ENCODE peak calls at places on chromosomes 7 and 10, in six cellular contexts. One of them, this sample, is unnamed.

GRCh38 chr7:141742229-141742628 is 4.1 kb downstream of the SSBP1 start:
- DNase-seq in naive thymus-derived CD4-positive, alpha-beta T cell: no peak
- DNase-seq in uterus: no peak
- DNase-seq in astrocyte of the cerebellum: no peak
- DNase-seq in endodermal cell: no peak
- DNase-seq in A549: no peak
- DNase-seq in this sample: no peak

GRCh38 chr10:6530211-6530840 is 49.8 kb downstream of the PRKCQ start:
- DNase-seq in A549: no peak
- DNase-seq in astrocyte of the cerebellum: no peak
- DNase-seq in endodermal cell: no peak
- DNase-seq in naive thymus-derived CD4-positive, alpha-beta T cell: peak; percentile 89
- DNase-seq in uterus: peak; percentile 19
- DNase-seq in this sample: no peak

GRCh38 chr7:52413051-52413450 is 622.4 kb upstream of the POM121L12 start:
- DNase-seq in uterus: no peak
- DNase-seq in endodermal cell: no peak
- DNase-seq in naive thymus-derived CD4-positive, alpha-beta T cell: no peak
- DNase-seq in astrocyte of the cerebellum: no peak
- DNase-seq in A549: no peak
- DNase-seq in this sample: no peak

GRCh38 chr10:10418397-10418796 is 599.3 kb upstream of the CELF2 start:
- DNase-seq in endodermal cell: no peak
- DNase-seq in naive thymus-derived CD4-positive, alpha-beta T cell: peak; percentile 2
- DNase-seq in uterus: no peak
- DNase-seq in A549: no peak
- DNase-seq in astrocyte of the cerebellum: no peak
- DNase-seq in this sample: no peak

GRCh38 chr10:114881916-114882315 is 56.1 kb upstream of the TRUB1 start:
- DNase-seq in A549: no peak
- DNase-seq in naive thymus-derived CD4-positive, alpha-beta T cell: no peak
- DNase-seq in astrocyte of the cerebellum: no peak
- DNase-seq in uterus: no peak
- DNase-seq in endodermal cell: peak; percentile 65
- DNase-seq in this sample: peak; percentile 79

GRCh38 chr7:68706291-68706690 is 892.0 kb upstream of the AUTS2 start:
- DNase-seq in uterus: no peak
- DNase-seq in A549: peak; percentile 98
- DNase-seq in naive thymus-derived CD4-positive, alpha-beta T cell: no peak
- DNase-seq in endodermal cell: no peak
- DNase-seq in astrocyte of the cerebellum: peak; percentile 93
- DNase-seq in this sample: no peak

GRCh38 chr7:25235471-25235870 is 7.2 kb upstream of the NPVF start:
- DNase-seq in naive thymus-derived CD4-positive, alpha-beta T cell: no peak
- DNase-seq in endodermal cell: no peak
- DNase-seq in astrocyte of the cerebellum: no peak
- DNase-seq in uterus: no peak
- DNase-seq in A549: no peak
- DNase-seq in this sample: no peak

GRCh38 chr7:116025098-116025809 is 5.3 kb downstream of the TFEC start:
- DNase-seq in endodermal cell: no peak
- DNase-seq in astrocyte of the cerebellum: no peak
- DNase-seq in naive thymus-derived CD4-positive, alpha-beta T cell: no peak
- DNase-seq in A549: no peak
- DNase-seq in uterus: no peak
- DNase-seq in this sample: peak; percentile 55

GRCh38 chr10:50993817-50994251 is 80.5 kb upstream of the PRKG1 start:
- DNase-seq in uterus: no peak
- DNase-seq in A549: no peak
- DNase-seq in astrocyte of the cerebellum: no peak
- DNase-seq in naive thymus-derived CD4-positive, alpha-beta T cell: no peak
- DNase-seq in endodermal cell: no peak
- DNase-seq in this sample: peak; percentile 74

GRCh38 chr7:69577221-69577620 is 21.1 kb upstream of the AUTS2 start:
- DNase-seq in A549: no peak
- DNase-seq in astrocyte of the cerebellum: peak; percentile 75
- DNase-seq in uterus: no peak
- DNase-seq in naive thymus-derived CD4-positive, alpha-beta T cell: no peak
- DNase-seq in endodermal cell: no peak
- DNase-seq in this sample: no peak

GRCh38 chr10:51950371-51950995 is 251.1 kb upstream of the CSTF2T start:
- DNase-seq in astrocyte of the cerebellum: no peak
- DNase-seq in endodermal cell: no peak
- DNase-seq in A549: no peak
- DNase-seq in naive thymus-derived CD4-positive, alpha-beta T cell: no peak
- DNase-seq in uterus: peak; percentile 24
- DNase-seq in this sample: no peak

GRCh38 chr7:33880787-33881186 is 24.6 kb upstream of the BMPER start:
- DNase-seq in naive thymus-derived CD4-positive, alpha-beta T cell: no peak
- DNase-seq in uterus: no peak
- DNase-seq in endodermal cell: no peak
- DNase-seq in astrocyte of the cerebellum: peak; percentile 76
- DNase-seq in A549: no peak
- DNase-seq in this sample: peak; percentile 73

GRCh38 chr10:10734356-10735064 is 283.2 kb upstream of the CELF2 start:
- DNase-seq in endodermal cell: no peak
- DNase-seq in astrocyte of the cerebellum: no peak
- DNase-seq in A549: no peak
- DNase-seq in uterus: no peak
- DNase-seq in naive thymus-derived CD4-positive, alpha-beta T cell: no peak
- DNase-seq in this sample: no peak

GRCh38 chr10:2081501-2081900 is 344.2 kb upstream of the ADARB2 start:
- DNase-seq in uterus: no peak
- DNase-seq in endodermal cell: peak; percentile 87
- DNase-seq in naive thymus-derived CD4-positive, alpha-beta T cell: no peak
- DNase-seq in astrocyte of the cerebellum: no peak
- DNase-seq in A549: peak; percentile 1
- DNase-seq in this sample: no peak

GRCh38 chr7:99380032-99380822 is 5.7 kb downstream of the ARPC1B start:
- DNase-seq in astrocyte of the cerebellum: no peak
- DNase-seq in uterus: no peak
- DNase-seq in endodermal cell: no peak
- DNase-seq in A549: no peak
- DNase-seq in naive thymus-derived CD4-positive, alpha-beta T cell: peak; percentile 27
- DNase-seq in this sample: no peak

GRCh38 chr10:111455776-111456426 is 379.1 kb downstream of the ADRA2A start:
- DNase-seq in naive thymus-derived CD4-positive, alpha-beta T cell: no peak
- DNase-seq in endodermal cell: no peak
- DNase-seq in uterus: no peak
- DNase-seq in A549: no peak
- DNase-seq in astrocyte of the cerebellum: no peak
- DNase-seq in this sample: no peak

GRCh38 chr10:5976689-5977470 is 463 bp downstream of the IL15RA start:
- DNase-seq in A549: peak; percentile 55
- DNase-seq in endodermal cell: peak; percentile 83
- DNase-seq in uterus: peak; percentile 66
- DNase-seq in astrocyte of the cerebellum: no peak
- DNase-seq in naive thymus-derived CD4-positive, alpha-beta T cell: peak; percentile 21
- DNase-seq in this sample: peak; percentile 5

GRCh38 chr10:16384064-16384463 is 52.7 kb upstream of the PTER start:
- DNase-seq in endodermal cell: no peak
- DNase-seq in naive thymus-derived CD4-positive, alpha-beta T cell: no peak
- DNase-seq in uterus: no peak
- DNase-seq in A549: no peak
- DNase-seq in astrocyte of the cerebellum: no peak
- DNase-seq in this sample: no peak

GRCh38 chr7:105649727-105650381 is 68.6 kb upstream of the EFCAB10 start:
- DNase-seq in A549: peak; percentile 26
- DNase-seq in naive thymus-derived CD4-positive, alpha-beta T cell: no peak
- DNase-seq in astrocyte of the cerebellum: no peak
- DNase-seq in uterus: no peak
- DNase-seq in endodermal cell: no peak
- DNase-seq in this sample: peak; percentile 39

GRCh38 chr10:132369636-132370185 is 27.3 kb upstream of the PWWP2B start:
- DNase-seq in endodermal cell: no peak
- DNase-seq in A549: no peak
- DNase-seq in astrocyte of the cerebellum: no peak
- DNase-seq in uterus: no peak
- DNase-seq in naive thymus-derived CD4-positive, alpha-beta T cell: no peak
- DNase-seq in this sample: no peak

GRCh38 chr10:74190494-74190893 is 39.5 kb downstream of the ADK start:
- DNase-seq in A549: no peak
- DNase-seq in endodermal cell: no peak
- DNase-seq in astrocyte of the cerebellum: no peak
- DNase-seq in naive thymus-derived CD4-positive, alpha-beta T cell: no peak
- DNase-seq in uterus: no peak
- DNase-seq in this sample: no peak

GRCh38 chr10:100571069-100571817 is 35.5 kb downstream of the HIF1AN start:
- DNase-seq in A549: no peak
- DNase-seq in astrocyte of the cerebellum: no peak
- DNase-seq in uterus: no peak
- DNase-seq in naive thymus-derived CD4-positive, alpha-beta T cell: no peak
- DNase-seq in endodermal cell: no peak
- DNase-seq in this sample: no peak
- H3K4me3 ChIP-seq in A549: no peak overlapping the region
- H3K4me3 ChIP-seq in astrocyte of the cerebellum: no peak overlapping the region
- H3K4me3 ChIP-seq in uterus: no peak overlapping the region
- H3K4me3 ChIP-seq in naive thymus-derived CD4-positive, alpha-beta T cell: no peak overlapping the region
- H3K4me3 ChIP-seq in endodermal cell: no peak overlapping the region
- H3K4me3 ChIP-seq in this sample: no peak overlapping the region

GRCh38 chr7:130151591-130152269 is 53.5 kb downstream of the TMEM209 start:
- DNase-seq in naive thymus-derived CD4-positive, alpha-beta T cell: peak; percentile 39
- DNase-seq in uterus: no peak
- DNase-seq in endodermal cell: no peak
- DNase-seq in A549: peak; percentile 29
- DNase-seq in astrocyte of the cerebellum: no peak
- DNase-seq in this sample: no peak
- H3K4me3 ChIP-seq in naive thymus-derived CD4-positive, alpha-beta T cell: no peak overlapping the region
- H3K4me3 ChIP-seq in uterus: no peak overlapping the region
- H3K4me3 ChIP-seq in endodermal cell: no peak overlapping the region
- H3K4me3 ChIP-seq in A549: no peak overlapping the region
- H3K4me3 ChIP-seq in astrocyte of the cerebellum: no peak overlapping the region
- H3K4me3 ChIP-seq in this sample: no peak overlapping the region

GRCh38 chr10:13439313-13439712 is 89.5 kb downstream of the BEND7 start:
- DNase-seq in A549: no peak
- DNase-seq in endodermal cell: no peak
- DNase-seq in uterus: no peak
- DNase-seq in astrocyte of the cerebellum: no peak
- DNase-seq in naive thymus-derived CD4-positive, alpha-beta T cell: no peak
- DNase-seq in this sample: no peak
- H3K4me3 ChIP-seq in A549: no peak overlapping the region
- H3K4me3 ChIP-seq in endodermal cell: no peak overlapping the region
- H3K4me3 ChIP-seq in uterus: no peak overlapping the region
- H3K4me3 ChIP-seq in astrocyte of the cerebellum: peak overlapping the region; percentile 32
- H3K4me3 ChIP-seq in naive thymus-derived CD4-positive, alpha-beta T cell: no peak overlapping the region
- H3K4me3 ChIP-seq in this sample: no peak overlapping the region

GRCh38 chr10:13659887-13660544 is 73.3 kb downstream of the PRPF18 start:
- DNase-seq in uterus: peak; percentile 76
- DNase-seq in endodermal cell: peak; percentile 84
- DNase-seq in naive thymus-derived CD4-positive, alpha-beta T cell: peak; percentile 74
- DNase-seq in A549: peak; percentile 27
- DNase-seq in astrocyte of the cerebellum: peak; percentile 58
- DNase-seq in this sample: peak; percentile 58
- H3K4me3 ChIP-seq in uterus: no peak overlapping the region
- H3K4me3 ChIP-seq in endodermal cell: no peak overlapping the region
- H3K4me3 ChIP-seq in naive thymus-derived CD4-positive, alpha-beta T cell: no peak overlapping the region
- H3K4me3 ChIP-seq in A549: no peak overlapping the region
- H3K4me3 ChIP-seq in astrocyte of the cerebellum: no peak overlapping the region
- H3K4me3 ChIP-seq in this sample: no peak overlapping the region

GRCh38 chr10:48495282-48496045 is 109.4 kb downstream of the ARHGAP22 start:
- DNase-seq in endodermal cell: no peak
- DNase-seq in uterus: no peak
- DNase-seq in naive thymus-derived CD4-positive, alpha-beta T cell: no peak
- DNase-seq in A549: no peak
- DNase-seq in astrocyte of the cerebellum: no peak
- DNase-seq in this sample: no peak

GRCh38 chr10:48496105-48496830 is 108.6 kb downstream of the ARHGAP22 start:
- DNase-seq in endodermal cell: no peak
- DNase-seq in A549: no peak
- DNase-seq in astrocyte of the cerebellum: no peak
- DNase-seq in naive thymus-derived CD4-positive, alpha-beta T cell: no peak
- DNase-seq in uterus: no peak
- DNase-seq in this sample: no peak

GRCh38 chr10:48497965-48498770 is 106.7 kb downstream of the ARHGAP22 start:
- DNase-seq in naive thymus-derived CD4-positive, alpha-beta T cell: no peak
- DNase-seq in astrocyte of the cerebellum: no peak
- DNase-seq in endodermal cell: no peak
- DNase-seq in uterus: no peak
- DNase-seq in A549: no peak
- DNase-seq in this sample: no peak

GRCh38 chr10:48498940-48499510 is 105.8 kb downstream of the ARHGAP22 start:
- DNase-seq in astrocyte of the cerebellum: no peak
- DNase-seq in naive thymus-derived CD4-positive, alpha-beta T cell: no peak
- DNase-seq in uterus: no peak
- DNase-seq in endodermal cell: no peak
- DNase-seq in A549: no peak
- DNase-seq in this sample: no peak

GRCh38 chr10:48496831-48497792 is 107.8 kb downstream of the ARHGAP22 start:
- DNase-seq in astrocyte of the cerebellum: peak; percentile 39
- DNase-seq in uterus: no peak
- DNase-seq in endodermal cell: no peak
- DNase-seq in A549: no peak
- DNase-seq in naive thymus-derived CD4-positive, alpha-beta T cell: no peak
- DNase-seq in this sample: peak; percentile 37
- H3K4me3 ChIP-seq in astrocyte of the cerebellum: no peak overlapping the region
- H3K4me3 ChIP-seq in uterus: no peak overlapping the region
- H3K4me3 ChIP-seq in endodermal cell: no peak overlapping the region
- H3K4me3 ChIP-seq in A549: no peak overlapping the region
- H3K4me3 ChIP-seq in naive thymus-derived CD4-positive, alpha-beta T cell: no peak overlapping the region
- H3K4me3 ChIP-seq in this sample: no peak overlapping the region

GRCh38 chr10:43596546-43596945 is 9.7 kb upstream of the ZNF485 start:
- DNase-seq in endodermal cell: no peak
- DNase-seq in astrocyte of the cerebellum: no peak
- DNase-seq in uterus: no peak
- DNase-seq in naive thymus-derived CD4-positive, alpha-beta T cell: no peak
- DNase-seq in A549: no peak
- DNase-seq in this sample: no peak

GRCh38 chr10:43598447-43598846 is 7.8 kb upstream of the ZNF485 start:
- DNase-seq in endodermal cell: no peak
- DNase-seq in astrocyte of the cerebellum: no peak
- DNase-seq in A549: no peak
- DNase-seq in naive thymus-derived CD4-positive, alpha-beta T cell: no peak
- DNase-seq in uterus: no peak
- DNase-seq in this sample: no peak

GRCh38 chr10:43595739-43596298 is 10.4 kb upstream of the ZNF485 start:
- DNase-seq in endodermal cell: no peak
- DNase-seq in A549: no peak
- DNase-seq in uterus: no peak
- DNase-seq in naive thymus-derived CD4-positive, alpha-beta T cell: peak; percentile 13
- DNase-seq in astrocyte of the cerebellum: no peak
- DNase-seq in this sample: no peak

GRCh38 chr10:43591303-43591904 is 14.8 kb upstream of the ZNF485 start:
- DNase-seq in astrocyte of the cerebellum: no peak
- DNase-seq in naive thymus-derived CD4-positive, alpha-beta T cell: no peak
- DNase-seq in uterus: no peak
- DNase-seq in endodermal cell: no peak
- DNase-seq in A549: no peak
- DNase-seq in this sample: no peak

GRCh38 chr10:43594944-43595589 is 11.2 kb upstream of the ZNF485 start:
- DNase-seq in astrocyte of the cerebellum: no peak
- DNase-seq in naive thymus-derived CD4-positive, alpha-beta T cell: peak; percentile 44
- DNase-seq in A549: no peak
- DNase-seq in uterus: no peak
- DNase-seq in endodermal cell: no peak
- DNase-seq in this sample: no peak
- H3K4me3 ChIP-seq in astrocyte of the cerebellum: no peak overlapping the region
- H3K4me3 ChIP-seq in naive thymus-derived CD4-positive, alpha-beta T cell: peak overlapping the region; percentile 60
- H3K4me3 ChIP-seq in A549: no peak overlapping the region
- H3K4me3 ChIP-seq in uterus: no peak overlapping the region
- H3K4me3 ChIP-seq in endodermal cell: no peak overlapping the region
- H3K4me3 ChIP-seq in this sample: no peak overlapping the region

GRCh38 chr10:35079763-35080162 is 10.4 kb downstream of the CUL2 start:
- DNase-seq in uterus: no peak
- DNase-seq in A549: peak; percentile 66
- DNase-seq in naive thymus-derived CD4-positive, alpha-beta T cell: no peak
- DNase-seq in astrocyte of the cerebellum: no peak
- DNase-seq in endodermal cell: no peak
- DNase-seq in this sample: peak; percentile 80
- H3K4me3 ChIP-seq in uterus: no peak overlapping the region
- H3K4me3 ChIP-seq in A549: no peak overlapping the region
- H3K4me3 ChIP-seq in naive thymus-derived CD4-positive, alpha-beta T cell: no peak overlapping the region
- H3K4me3 ChIP-seq in astrocyte of the cerebellum: no peak overlapping the region
- H3K4me3 ChIP-seq in endodermal cell: no peak overlapping the region
- H3K4me3 ChIP-seq in this sample: no peak overlapping the region